ENCODE peak calls at places on chromosomes 1 and 21, in nine cellular contexts. H is A549, P is GM12892, B is GM12891, X is Peyer's patch, I is ovary, D is spleen, Z is breast epithelium, J is right lobe of liver. W is an unnamed sample.
A peak's percentile ranks its signal among the peaks of the same experiment; 100 is the strongest.

GRCh38 chr1:218900621-218901020 is 273.1 kb upstream of the LYPLAL1 start:
- DNase-seq in X (no peak), H (no peak), J (no peak), I (no peak), B (no peak), P (no peak), Z (no peak), D (no peak), W (no peak)

GRCh38 chr1:222413436-222413835 is 134.5 kb downstream of the HHIPL2 start:
- DNase-seq in Z (no peak), B (no peak), P (no peak), X (no peak), I (no peak), J (no peak), H (no peak), D (no peak), W (no peak)

GRCh38 chr1:169321539-169321938 is 46.1 kb downstream of the NME7 start:
- DNase-seq in D (no peak), B (no peak), Z (no peak), H (peak; percentile 3), J (no peak), I (no peak), X (no peak), P (no peak), W (no peak)

GRCh38 chr1:7780976-7781375 is 3.1 kb upstream of the PER3 start:
- DNase-seq in D (no peak), X (no peak), P (no peak), Z (no peak), J (no peak), B (no peak), H (no peak), I (no peak), W (no peak)

GRCh38 chr1:193763313-193763712 is 576.9 kb upstream of the B3GALT2 start:
- DNase-seq in B (no peak), H (no peak), P (no peak), J (no peak), Z (no peak), D (no peak), X (no peak), I (no peak), W (no peak)

GRCh38 chr1:37731312-37732019 is 33.5 kb downstream of the EPHA10 start:
- DNase-seq in X (no peak), Z (no peak), I (no peak), P (no peak), J (no peak), D (peak; percentile 36), B (no peak), H (no peak), W (no peak)

GRCh38 chr1:103171041-103171590 is 62.8 kb upstream of the COL11A1 start:
- DNase-seq in J (no peak), X (no peak), D (no peak), P (no peak), I (no peak), H (peak; percentile 29), B (no peak), Z (no peak), W (no peak)

GRCh38 chr21:34184232-34184631 is 110.9 kb downstream of the MRPS6 start:
- DNase-seq in J (no peak), P (no peak), Z (no peak), D (no peak), I (no peak), B (no peak), H (no peak), X (no peak), W (no peak)

GRCh38 chr1:238384381-238384780 is 493.7 kb upstream of the ZP4 start:
- DNase-seq in I (no peak), Z (no peak), X (no peak), B (no peak), D (no peak), J (no peak), P (no peak), H (no peak), W (no peak)

GRCh38 chr1:22260860-22261432 is 118.0 kb upstream of the WNT4 start:
- DNase-seq in X (no peak), B (no peak), Z (no peak), D (no peak), J (no peak), I (no peak), P (no peak), H (no peak), W (no peak)

GRCh38 chr1:180343931-180344406 is 113.9 kb downstream of the LHX4 start:
- DNase-seq in Z (no peak), P (no peak), D (no peak), X (no peak), B (no peak), H (no peak), J (no peak), I (peak; percentile 22), W (no peak)

GRCh38 chr1:115052454-115053083 is 22.9 kb downstream of the TSHB start:
- DNase-seq in J (no peak), D (no peak), I (peak; percentile 53), Z (peak; percentile 42), P (no peak), B (peak; percentile 22), H (peak; percentile 49), X (no peak), W (peak; percentile 48)

GRCh38 chr1:84598418-84598817 is 24.2 kb upstream of the CTBS start:
- DNase-seq in B (no peak), H (no peak), D (no peak), J (no peak), Z (no peak), X (no peak), P (no peak), I (no peak), W (no peak)

GRCh38 chr1:88060112-88060673 is 623.9 kb upstream of the PKN2 start:
- DNase-seq in Z (no peak), H (no peak), J (no peak), X (no peak), I (no peak), P (no peak), D (no peak), B (no peak), W (no peak)

GRCh38 chr1:2025491-2025981 is 6.4 kb downstream of the GABRD start:
- DNase-seq in X (no peak), J (no peak), P (no peak), Z (no peak), B (no peak), H (no peak), D (peak; percentile 83), I (peak; percentile 54), W (no peak)

GRCh38 chr1:22925111-22925510 is 47.6 kb downstream of the LACTBL1 start:
- DNase-seq in Z (no peak), I (no peak), D (peak; percentile 66), X (no peak), J (peak; percentile 42), B (no peak), P (no peak), H (no peak), W (no peak)

GRCh38 chr1:31981976-31982375 is 31.7 kb upstream of the KHDRBS1 start:
- DNase-seq in I (no peak), H (no peak), P (no peak), B (no peak), X (no peak), D (no peak), Z (no peak), J (no peak), W (no peak)

GRCh38 chr1:31987231-31987630 is 26.4 kb upstream of the KHDRBS1 start:
- DNase-seq in Z (no peak), D (no peak), J (no peak), X (no peak), B (no peak), H (no peak), I (no peak), P (no peak), W (no peak)

GRCh38 chr1:31980835-31981782 is 32.6 kb upstream of the KHDRBS1 start:
- DNase-seq in I (no peak), H (no peak), X (no peak), B (no peak), Z (no peak), P (no peak), D (peak; percentile 20), J (no peak), W (no peak)

GRCh38 chr1:31985430-31985829 is 28.2 kb upstream of the KHDRBS1 start:
- DNase-seq in B (no peak), X (no peak), P (no peak), D (no peak), I (no peak), Z (no peak), H (no peak), J (no peak), W (no peak)

GRCh38 chr1:31984419-31985347 is 29.0 kb upstream of the KHDRBS1 start:
- DNase-seq in J (no peak), P (no peak), Z (no peak), X (no peak), H (no peak), B (no peak), D (no peak), I (no peak), W (no peak)
- TF ChIP-seq POLR2A in J (no peak), P (no peak), Z (no peak), X (no peak), H (no peak), B (no peak), D (no peak), I (no peak), W (no peak)

GRCh38 chr1:155934097-155934932 is at the start of gene KHDC4:
- DNase-seq in Z (peak; percentile 97), X (peak; percentile 94), B (peak; percentile 85), P (peak; percentile 85), H (peak; percentile 99), J (peak; percentile 95), D (peak; percentile 97), I (peak; percentile 96), W (peak; percentile 99)
- TF ChIP-seq POLR2A in Z (peak; percentile 99), X (peak; percentile 99), B (peak; percentile 98), P (peak; percentile 99), H (peak; percentile 94), J (peak; percentile 94), D (peak; percentile 66), I (peak; percentile 100), W (peak; percentile 99)

GRCh38 chr1:151458936-151459330 is 361 bp downstream of the POGZ start:
- DNase-seq in H (peak; percentile 91), X (peak; percentile 76), J (peak; percentile 79), P (no peak), I (peak; percentile 68), Z (peak; percentile 34), D (peak; percentile 91), B (peak; percentile 57), W (peak; percentile 85)
- TF ChIP-seq POLR2A in H (no peak), X (no peak), J (no peak), P (peak; percentile 63), I (no peak), Z (no peak), D (no peak), B (no peak), W (no peak)

GRCh38 chr1:156303241-156303640 is 4.1 kb upstream of the VHLL start:
- DNase-seq in I (no peak), H (no peak), J (no peak), X (no peak), Z (no peak), B (no peak), D (no peak), P (no peak), W (no peak)

GRCh38 chr1:156310962-156311361 is 11.9 kb upstream of the VHLL start:
- DNase-seq in B (no peak), P (no peak), D (no peak), X (no peak), I (no peak), J (no peak), Z (peak; percentile 66), H (peak; percentile 47), W (no peak)

DNA sequence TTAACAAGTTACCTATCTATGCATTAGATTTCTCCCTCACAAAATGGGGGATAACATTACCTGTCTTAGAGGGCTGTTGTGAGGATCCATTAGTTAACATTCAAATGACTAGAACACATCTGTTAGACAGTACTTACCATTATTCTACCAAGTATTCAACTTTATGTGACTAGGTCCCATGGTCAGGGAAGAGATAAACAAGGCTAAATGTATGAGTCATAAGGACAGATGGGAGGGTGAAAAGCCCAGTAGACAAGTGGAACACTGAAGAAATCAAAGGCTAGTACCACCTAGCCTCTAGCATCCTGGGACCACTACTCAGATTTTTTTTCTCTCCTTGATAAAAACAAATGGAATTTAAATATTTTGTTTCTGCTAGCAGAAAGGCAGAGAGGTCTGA is 9.0 kb upstream of the VHLL start:
- DNase-seq in I (no peak), X (no peak), J (no peak), H (no peak), D (no peak), B (no peak), Z (no peak), P (no peak), W (peak; percentile 33)
- TF ChIP-seq POLR2A in I (no peak), X (no peak), J (no peak), H (no peak), D (no peak), B (no peak), Z (no peak), P (no peak), W (no peak)